ENCODE peak calls at places on chromosomes 4 and X, in five cellular contexts. X, O, F, R and Q are unnamed samples.

GRCh38 chr4:7356667-7357295 is 77.9 kb downstream of the PSAPL1 start:
- DNase-seq in R (no peak), F (no peak), X (no peak), O (no peak), Q (no peak)

GRCh38 chr4:16667464-16667863 is 231.0 kb downstream of the LDB2 start:
- DNase-seq in X (no peak), O (no peak), F (peak), R (no peak), Q (no peak)

GRCh38 chr4:152590179-152591031 is 54.5 kb upstream of the FBXW7 start:
- DNase-seq in F (peak), O (no peak), R (no peak), X (no peak), Q (peak)

GRCh38 chr4:114905017-114905416 is 208.4 kb downstream of the NDST4 start:
- DNase-seq in R (no peak), O (no peak), F (no peak), X (no peak), Q (no peak)

GRCh38 chr4:2064276-2064991 is 5.3 kb downstream of the NAT8L start:
- DNase-seq in F (no peak), X (no peak), O (no peak), R (no peak), Q (no peak)

GRCh38 chr4:168360271-168360670 is 41.7 kb upstream of the DDX60 start:
- DNase-seq in X (no peak), R (no peak), O (no peak), F (no peak), Q (no peak)

GRCh38 chr4:47642985-47643745 is 158.1 kb downstream of the ATP10D start:
- DNase-seq in O (no peak), R (no peak), X (no peak), F (no peak), Q (no peak)

GRCh38 chrX:119194631-119195030 is 41.5 kb upstream of the PGRMC1 start:
- DNase-seq in F (peak), X (no peak), O (no peak), R (no peak), Q (peak)

GRCh38 chr4:24928708-24929107 is 15.9 kb upstream of the CCDC149 start:
- DNase-seq in X (no peak), O (no peak), F (no peak), R (no peak), Q (no peak)

GRCh38 chrX:18146954-18147353 is 73.7 kb downstream of the BEND2 start:
- DNase-seq in F (peak), X (peak), R (no peak), O (no peak), Q (peak)

GRCh38 chr4:83723609-83724008 is 187.7 kb downstream of the GPAT3 start:
- DNase-seq in X (no peak), R (no peak), O (no peak), F (no peak), Q (no peak)

GRCh38 chrX:15877380-15877779 is 22.8 kb upstream of the AP1S2 start:
- DNase-seq in F (peak), X (no peak), R (no peak), O (no peak), Q (no peak)

GRCh38 chrX:107619836-107620235 is 8.5 kb upstream of the PRPS1 start:
- DNase-seq in R (no peak), O (no peak), X (no peak), F (no peak), Q (peak)

GRCh38 chr4:165150545-165150944 is 37.9 kb upstream of the TMEM192 start:
- DNase-seq in F (no peak), X (no peak), R (no peak), O (no peak), Q (no peak)

GRCh38 chrX:27890611-27891010 is 82.8 kb downstream of the MAGEB10 start:
- DNase-seq in O (no peak), X (no peak), R (peak), F (peak), Q (no peak)

GRCh38 chr4:4761128-4761991 is 98.1 kb upstream of the MSX1 start:
- DNase-seq in R (peak), F (peak), X (peak), O (no peak), Q (no peak)

GRCh38 chrX:113906168-113906567 is 677.7 kb upstream of the HTR2C start:
- DNase-seq in R (no peak), X (no peak), F (no peak), O (no peak), Q (peak)
- TF ChIP-seq EZH2phosphoT487 in R (no peak), X (no peak), F (no peak), O (no peak), Q (no peak)

GRCh38 chr4:141371206-141371605 is 150.5 kb downstream of the ZNF330 start:
- DNase-seq in O (no peak), X (no peak), R (no peak), F (no peak), Q (no peak)

GRCh38 chr4:141376769-141377168 is 156.1 kb downstream of the ZNF330 start:
- DNase-seq in F (no peak), X (no peak), O (no peak), R (no peak), Q (no peak)

DNA sequence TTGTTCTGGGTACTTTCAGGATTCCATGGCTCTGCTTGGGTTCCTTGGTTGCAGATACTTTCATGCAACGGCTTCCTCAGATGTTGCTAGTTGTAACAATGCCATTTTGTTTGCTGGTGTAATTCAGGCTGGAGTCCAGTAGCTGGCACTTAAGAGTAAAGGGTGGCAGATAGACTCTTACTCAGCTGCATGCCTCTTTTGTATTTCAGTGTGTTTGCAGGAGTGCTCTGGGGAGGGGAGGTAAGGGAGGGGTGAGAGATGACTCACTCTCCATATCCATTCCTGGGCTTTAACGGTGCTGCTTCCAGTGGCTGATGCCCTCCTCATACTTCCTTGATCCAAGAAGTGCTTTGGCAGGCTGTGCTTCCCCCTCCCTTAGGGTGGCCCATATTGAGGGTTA is 155.2 kb downstream of the ZNF330 start:
- DNase-seq in F (peak), O (no peak), R (peak), X (no peak), Q (peak)
- TF ChIP-seq EZH2phosphoT487 in F (no peak), O (no peak), R (no peak), X (no peak), Q (no peak)

DNA sequence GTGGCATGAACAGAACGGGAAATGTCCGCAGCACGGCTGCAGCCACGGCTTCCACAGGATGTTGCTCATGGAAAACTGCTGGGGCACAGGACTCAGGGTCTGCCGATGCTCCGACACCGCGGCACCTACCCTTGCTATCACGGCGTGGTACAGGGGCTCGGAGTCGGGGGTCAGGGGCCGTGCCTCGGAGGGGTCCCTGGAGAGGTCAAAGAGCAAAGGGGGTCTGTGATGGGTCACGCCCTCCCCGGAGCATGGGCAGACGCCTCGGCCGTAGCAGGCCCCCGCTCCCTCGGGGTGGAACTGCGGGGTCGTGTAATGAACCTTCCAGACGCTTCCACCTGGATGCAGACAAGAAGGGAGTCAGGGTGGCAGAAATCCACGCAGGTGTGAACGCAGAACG is 21.8 kb downstream of the ARSD start:
- DNase-seq in R (no peak), F (no peak), X (no peak), O (no peak), Q (no peak)
- TF ChIP-seq EZH2phosphoT487 in R (no peak), F (no peak), X (no peak), O (no peak), Q (no peak)

GRCh38 chr4:60723796-60724195 is 476.3 kb upstream of the ADGRL3 start:
- DNase-seq in X (no peak), R (no peak), F (no peak), O (no peak), Q (no peak)

GRCh38 chr4:60726779-60727178 is 473.3 kb upstream of the ADGRL3 start:
- DNase-seq in X (no peak), R (no peak), O (no peak), F (no peak), Q (no peak)

GRCh38 chr4:60724623-60725022 is 475.5 kb upstream of the ADGRL3 start:
- DNase-seq in X (no peak), R (no peak), F (peak), O (no peak), Q (peak)

DNA sequence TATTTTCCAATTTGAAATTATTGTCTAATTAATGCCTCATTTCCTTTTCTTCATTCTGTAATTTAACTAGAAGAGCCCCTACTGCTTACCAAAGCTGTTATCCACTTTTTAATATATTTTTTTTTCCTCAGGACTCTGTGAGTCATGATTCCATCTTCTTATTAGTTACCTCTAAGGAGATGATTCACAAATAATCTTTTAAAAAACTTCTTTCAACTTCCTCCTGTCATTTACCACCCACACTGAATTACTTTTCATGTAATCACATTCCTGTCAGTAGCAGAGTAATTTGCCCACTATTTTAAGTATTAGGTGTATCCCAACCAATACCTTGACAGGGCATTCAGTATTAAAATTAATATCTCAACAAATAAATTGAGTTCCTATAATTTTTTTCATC is 470.9 kb upstream of the ADGRL3 start:
- DNase-seq in X (no peak), O (no peak), R (no peak), F (no peak), Q (no peak)
- TF ChIP-seq EZH2phosphoT487 in X (no peak), O (no peak), R (no peak), F (no peak), Q (no peak)

DNA sequence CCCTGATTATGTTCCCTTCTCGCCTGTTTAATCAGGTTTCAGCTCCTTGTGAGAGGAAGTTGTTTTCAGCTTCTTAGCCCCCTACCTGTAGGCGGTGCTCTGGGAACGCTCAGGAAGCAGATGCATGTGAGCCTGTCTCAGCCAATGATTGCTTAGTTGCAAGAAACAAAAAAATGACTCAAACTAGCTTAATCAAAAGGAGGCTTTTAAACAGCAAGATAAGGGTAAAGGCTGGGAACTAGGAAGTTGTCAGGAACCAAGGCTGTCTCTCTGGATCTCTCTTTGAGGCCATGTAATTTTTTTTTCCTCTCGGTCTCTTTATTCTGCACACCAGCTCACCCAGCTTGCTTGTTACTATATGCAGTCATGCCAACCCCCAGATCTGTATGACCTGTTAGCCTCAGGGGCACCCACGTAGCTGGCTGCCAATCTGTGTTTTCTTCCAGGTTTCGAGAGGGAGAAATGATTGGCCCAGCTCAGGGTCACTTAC is 109.1 kb downstream of the PTTG2 start:
- DNase-seq in R (no peak), X (peak), O (peak), F (peak), Q (peak)
- TF ChIP-seq EZH2phosphoT487 in R (no peak), X (no peak), O (no peak), F (no peak), Q (no peak)

GRCh38 chr4:28636971-28637370 is 1776.3 kb downstream of the STIM2 start:
- DNase-seq in F (no peak), O (no peak), R (no peak), X (no peak), Q (no peak)
- TF ChIP-seq EZH2phosphoT487 in F (no peak), O (no peak), R (no peak), X (no peak), Q (no peak)

DNA sequence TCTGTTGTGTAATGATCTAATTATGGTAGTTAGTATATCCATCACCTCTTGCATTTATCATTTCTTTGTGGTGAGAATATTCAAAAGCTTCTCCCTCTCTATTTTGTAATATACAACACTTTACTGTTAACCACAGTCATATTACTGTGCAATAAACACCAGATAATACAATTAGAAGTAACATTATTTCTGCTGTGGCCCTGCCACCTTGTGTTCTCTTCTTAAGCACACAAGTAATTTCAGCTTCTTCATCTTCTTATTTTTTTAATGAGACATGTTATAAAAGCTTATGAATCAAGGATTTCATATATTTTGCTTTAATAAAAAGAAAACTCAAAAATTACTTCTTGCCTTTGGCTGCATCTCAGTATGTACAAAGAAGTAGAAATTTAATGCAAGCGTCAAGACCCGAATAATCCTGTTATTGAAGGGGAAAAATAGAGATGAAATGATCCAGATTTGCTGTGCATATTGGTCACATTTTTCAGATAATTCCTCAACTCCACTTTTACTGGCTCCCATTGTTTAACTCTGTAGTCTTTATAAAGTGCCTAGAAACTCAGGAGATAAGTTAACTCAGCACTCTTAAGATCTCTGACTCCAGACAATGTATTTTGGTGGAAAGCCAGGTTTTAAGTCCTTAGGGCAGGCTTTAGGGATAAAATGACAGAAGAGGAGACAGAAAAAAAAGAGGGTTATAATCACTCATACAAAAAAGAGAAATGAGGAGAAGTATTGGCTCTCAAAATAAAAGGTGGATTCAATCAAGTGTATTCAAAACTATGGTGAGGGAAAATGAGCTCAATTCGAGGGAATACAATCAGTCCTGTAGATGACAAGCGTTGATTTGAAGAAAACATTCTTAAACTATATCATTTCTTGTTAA is 675.0 kb upstream of the INTU start:
- DNase-seq in X (no peak), R (no peak), F (peak), O (no peak), Q (no peak)
- TF ChIP-seq EZH2phosphoT487 in X (no peak), R (no peak), F (no peak), O (no peak), Q (no peak)

GRCh38 chrX:64975491-64975890 is 759 bp downstream of the ZC4H2 start:
- DNase-seq in X (peak), R (no peak), O (peak), F (peak), Q (peak)
- TF ChIP-seq EZH2phosphoT487 in X (no peak), R (no peak), O (no peak), F (no peak), Q (no peak)